ENCODE peak calls at places on chromosome 21, in seven cellular contexts. S is iris pigment epithelial cell, N is GDM1, Y is immature natural killer cell, V is ovary, G is activated T-cell treated with anti-CD3 and anti-CD28 coated beads for 1 hour, K is germinal center. F is an unnamed sample.

GRCh38 chr21:15422761-15423160 is 307.0 kb upstream of the USP25 start:
- DNase-seq in S (peak; percentile 84), N (no peak), Y (no peak), V (no peak), G (no peak), K (no peak), F (no peak)

GRCh38 chr21:38984568-38984967 is 178.8 kb downstream of the ETS2 start:
- DNase-seq in S (no peak), N (no peak), Y (no peak), V (no peak), G (no peak), K (no peak), F (no peak)

GRCh38 chr21:28714795-28715464 is 277.7 kb downstream of the LTN1 start:
- DNase-seq in S (peak; percentile 61), N (no peak), Y (no peak), V (no peak), G (no peak), K (no peak), F (no peak)

GRCh38 chr21:38869946-38870345 is 64.2 kb downstream of the ETS2 start:
- DNase-seq in S (peak; percentile 34), N (no peak), Y (no peak), V (no peak), G (no peak), K (no peak), F (no peak)

GRCh38 chr21:29114765-29115164 is 15.7 kb upstream of the MAP3K7CL start:
- DNase-seq in S (peak; percentile 94), N (no peak), Y (no peak), V (no peak), G (no peak), K (no peak), F (no peak)

GRCh38 chr21:37636152-37636860 is 269.7 kb downstream of the DYRK1A start:
- DNase-seq in S (peak; percentile 66), N (no peak), Y (no peak), V (no peak), G (no peak), K (no peak), F (no peak)

GRCh38 chr21:46661211-46661625 is 25.7 kb downstream of the PRMT2 start:
- DNase-seq in S (peak; percentile 80), N (no peak), Y (peak; percentile 55), V (peak; percentile 63), G (no peak), K (peak; percentile 83), F (no peak)

GRCh38 chr21:33964706-33965325 is 49.2 kb upstream of the ATP5PO start:
- DNase-seq in S (peak; percentile 16), N (no peak), Y (no peak), V (no peak), G (no peak), K (no peak), F (no peak)

GRCh38 chr21:34882719-34883131 is 166.4 kb downstream of the RUNX1 start:
- DNase-seq in S (no peak), N (no peak), Y (no peak), V (no peak), G (no peak), K (peak; percentile 26), F (no peak)

GRCh38 chr21:19853709-19854575 is 1144.3 kb upstream of the NCAM2 start:
- DNase-seq in S (no peak), N (no peak), Y (no peak), V (no peak), G (no peak), K (no peak), F (no peak)

GRCh38 chr21:34889287-34889536 is 159.9 kb downstream of the RUNX1 start:
- DNase-seq in S (peak; percentile 84), N (peak; percentile 51), Y (no peak), V (peak; percentile 42), G (peak; percentile 37), K (no peak), F (no peak)